ENCODE peak calls at places on chromosomes 7 and 10, in nine cellular contexts. S is prostate gland, G is H54, V is heart left ventricle, L is suprapubic skin, A is sigmoid colon, N is stomach, H is IMR-90, O is ovary. M is an unnamed sample.

GRCh38 chr10:73916761-73917470 is 6.0 kb downstream of the PLAU start:
- DNase-seq in V (no peak), O (no peak), L (no peak), S (no peak), G (no peak), N (no peak), H (peak; percentile 43), A (no peak), M (no peak)

GRCh38 chr7:54839538-54840213 is 80.7 kb upstream of the SEC61G start:
- DNase-seq in G (peak; percentile 92), A (peak; percentile 76), S (no peak), L (peak; percentile 87), H (peak; percentile 56), V (peak; percentile 88), O (peak; percentile 56), N (peak; percentile 41), M (peak; percentile 68)

GRCh38 chr7:103123529-103123928 is 25.4 kb downstream of the NAPEPLD start:
- DNase-seq in L (no peak), A (no peak), S (no peak), V (no peak), G (no peak), N (no peak), O (no peak), H (no peak), M (no peak)

GRCh38 chr10:93921338-93921737 is 27.6 kb downstream of the SLC35G1 start:
- DNase-seq in V (no peak), S (no peak), L (no peak), G (no peak), N (no peak), H (no peak), A (no peak), O (no peak), M (no peak)

GRCh38 chr7:33452805-33453502 is 323.6 kb downstream of the BBS9 start:
- DNase-seq in V (no peak), N (no peak), G (no peak), A (no peak), O (no peak), L (no peak), S (no peak), H (peak; percentile 45), M (no peak)

GRCh38 chr10:45432700-45433472 is 58.9 kb downstream of the ALOX5 start:
- DNase-seq in A (no peak), O (no peak), G (no peak), H (no peak), N (no peak), S (no peak), L (no peak), V (no peak), M (no peak)

GRCh38 chr7:6306471-6306870 is 34.0 kb upstream of the CYTH3 start:
- DNase-seq in S (no peak), A (no peak), V (no peak), H (peak; percentile 74), N (no peak), O (no peak), G (peak; percentile 83), L (no peak), M (no peak)

GRCh38 chr7:50651227-50651989 is 86.2 kb upstream of the DDC start:
- DNase-seq in S (no peak), H (no peak), N (no peak), A (no peak), G (no peak), L (no peak), V (no peak), O (no peak), M (no peak)

GRCh38 chr7:128831178-128831993 is 1.2 kb downstream of the FLNC start:
- DNase-seq in H (peak; percentile 68), G (peak; percentile 44), N (no peak), A (peak; percentile 97), S (no peak), V (peak; percentile 83), L (no peak), O (peak; percentile 68), M (no peak)

GRCh38 chr7:128832880-128833147 is 2.6 kb downstream of the FLNC start:
- DNase-seq in L (no peak), N (no peak), G (no peak), A (no peak), V (no peak), O (peak; percentile 36), H (no peak), S (no peak), M (no peak)

GRCh38 chr7:128831994-128832879 is 2.0 kb downstream of the FLNC start:
- DNase-seq in S (no peak), N (no peak), L (no peak), O (peak; percentile 58), H (peak; percentile 30), A (peak; percentile 84), V (peak; percentile 86), G (peak; percentile 41), M (no peak)

GRCh38 chr7:128829391-128830166 is 627 bp upstream of the FLNC start:
- DNase-seq in S (no peak), A (peak; percentile 83), G (peak; percentile 75), O (peak; percentile 63), N (peak; percentile 48), V (peak; percentile 64), L (no peak), H (peak; percentile 84), M (peak; percentile 39)

DNA sequence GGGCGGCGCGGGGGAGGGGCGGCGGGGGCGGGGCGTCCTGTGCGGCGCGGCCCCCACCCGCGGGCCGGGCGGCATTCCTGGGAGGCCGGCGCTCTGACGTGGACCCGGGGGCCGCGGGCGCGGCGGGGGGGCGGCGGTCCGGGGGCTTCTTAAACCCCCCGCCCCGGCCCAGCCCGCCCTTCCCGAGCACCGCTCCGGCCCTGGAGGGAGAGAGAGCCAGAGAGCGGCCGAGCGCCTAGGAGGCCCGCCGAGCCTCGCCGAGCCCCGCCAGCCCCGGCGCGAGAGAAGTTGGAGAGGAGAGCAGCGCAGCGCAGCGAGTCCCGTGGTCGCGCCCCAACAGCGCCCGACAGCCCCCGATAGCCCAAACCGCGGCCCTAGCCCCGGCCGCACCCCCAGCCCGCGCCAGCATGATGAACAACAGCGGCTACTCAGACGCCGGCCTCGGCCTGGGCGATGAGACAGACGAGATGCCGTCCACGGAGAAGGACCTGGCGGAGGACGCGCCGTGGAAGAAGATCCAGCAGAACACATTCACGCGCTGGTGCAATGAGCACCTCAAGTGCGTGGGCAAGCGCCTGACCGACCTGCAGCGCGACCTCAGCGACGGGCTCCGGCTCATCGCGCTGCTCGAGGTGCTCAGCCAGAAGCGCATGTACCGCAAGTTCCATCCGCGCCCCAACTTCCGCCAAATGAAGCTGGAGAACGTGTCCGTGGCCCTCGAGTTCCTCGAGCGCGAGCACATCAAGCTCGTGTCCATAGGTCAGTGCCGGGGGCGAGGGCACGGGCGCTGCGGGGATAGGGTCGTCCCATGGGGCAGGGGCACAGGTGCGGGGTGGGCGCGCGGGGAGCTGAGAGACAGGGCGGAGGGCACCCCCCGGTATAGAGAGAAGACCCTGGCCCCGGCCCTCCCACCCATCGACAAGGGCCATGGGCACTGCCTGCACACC is at the start of gene FLNC:
- DNase-seq in G (peak; percentile 41), V (peak; percentile 78), N (peak; percentile 50), H (peak; percentile 71), O (peak; percentile 80), A (peak; percentile 87), L (no peak), S (no peak), M (peak; percentile 41)
- TF ChIP-seq POLR2A in G (peak; percentile 81), V (peak; percentile 96), N (no peak), H (peak; percentile 98), O (no peak), A (peak; percentile 72), L (no peak), S (no peak), M (no peak)

GRCh38 chr10:130963052-130963393 is 348.5 kb downstream of the TCERG1L start:
- DNase-seq in H (no peak), V (no peak), L (no peak), A (no peak), S (no peak), G (no peak), N (no peak), O (no peak), M (no peak)
- TF ChIP-seq POLR2A in H (no peak), V (no peak), L (no peak), A (no peak), S (no peak), G (no peak), N (no peak), O (no peak), M (no peak)

GRCh38 chr10:70886921-70887665 is 1.3 kb downstream of the PCBD1 start:
- DNase-seq in L (no peak), A (no peak), G (no peak), N (no peak), H (no peak), V (no peak), O (no peak), S (no peak), M (no peak)

GRCh38 chr10:70885485-70885884 is 2.9 kb downstream of the PCBD1 start:
- DNase-seq in S (no peak), V (no peak), O (no peak), H (no peak), G (no peak), L (no peak), A (no peak), N (no peak), M (no peak)

GRCh38 chr10:70889291-70889690 is 926 bp upstream of the PCBD1 start:
- DNase-seq in N (no peak), G (no peak), O (no peak), L (no peak), S (no peak), H (no peak), V (no peak), A (no peak), M (no peak)

GRCh38 chr10:70885931-70886903 is 2.1 kb downstream of the PCBD1 start:
- DNase-seq in L (no peak), N (no peak), A (no peak), O (no peak), S (no peak), H (no peak), G (no peak), V (no peak), M (no peak)

DNA sequence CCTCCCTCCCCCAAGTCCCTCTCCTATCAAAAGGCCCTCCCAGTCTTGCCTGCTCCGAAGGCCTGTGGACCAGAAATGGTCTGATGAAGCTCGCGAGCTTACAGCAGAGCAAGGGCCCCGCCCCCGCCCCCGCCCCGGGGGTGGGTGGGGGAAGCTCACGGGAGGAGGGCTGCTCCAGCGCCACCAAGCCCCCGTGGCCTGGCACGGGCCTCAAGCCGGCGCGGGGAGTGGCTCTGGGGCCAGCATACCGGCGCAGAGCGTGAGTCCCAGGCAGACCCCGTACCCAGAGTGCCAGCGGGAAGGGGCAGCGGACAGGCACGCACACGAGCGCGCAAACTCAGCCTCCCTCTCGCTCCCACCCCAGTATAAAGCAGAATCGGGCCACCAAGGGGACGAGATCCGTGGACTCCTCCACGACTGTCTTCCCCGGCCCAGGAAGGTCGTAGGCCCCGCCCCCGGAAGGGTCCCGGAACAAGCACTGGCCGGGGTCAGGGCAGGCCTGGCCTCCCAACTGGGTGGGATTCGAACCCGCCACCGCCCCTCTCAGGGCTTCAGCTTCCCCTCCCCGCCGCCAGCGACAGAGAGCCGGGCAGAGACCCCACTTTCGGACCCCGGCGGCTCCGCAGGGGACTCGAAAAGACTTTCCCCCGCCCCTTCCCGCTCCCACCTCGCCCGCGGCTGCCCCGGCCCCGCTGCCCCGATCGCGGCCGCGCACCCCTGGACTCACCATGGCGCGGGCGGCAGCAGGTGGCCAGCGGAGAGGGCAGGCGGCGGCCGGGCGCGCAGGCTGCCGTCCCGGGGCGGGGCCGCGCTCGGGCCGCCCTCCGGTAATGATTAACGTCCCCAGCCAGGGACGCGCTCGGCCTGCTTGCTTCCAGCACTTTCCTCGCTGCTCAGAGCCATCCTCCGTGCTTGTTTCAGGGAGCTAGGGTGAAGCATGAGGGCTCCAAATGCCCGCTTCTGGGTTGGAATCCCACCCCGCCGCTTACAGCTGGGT is at the start of gene PCBD1:
- DNase-seq in H (peak; percentile 36), G (peak; percentile 90), L (no peak), A (peak; percentile 91), N (peak; percentile 86), V (peak; percentile 84), O (peak; percentile 78), S (peak; percentile 74), M (peak; percentile 88)
- TF ChIP-seq POLR2A in H (no peak), G (peak; percentile 34), L (no peak), A (no peak), N (no peak), V (peak; percentile 55), O (peak; percentile 25), S (peak; percentile 56), M (peak; percentile 14)

GRCh38 chr7:99438573-99439480 is at the start of the genes CPSF4 and PTCD1:
- DNase-seq in V (peak; percentile 97), O (peak; percentile 97), G (peak; percentile 98), N (peak; percentile 96), S (peak; percentile 95), H (peak; percentile 94), L (peak; percentile 97), A (peak; percentile 98), M (peak; percentile 98)
- TF ChIP-seq POLR2A in V (peak; percentile 59), O (peak; percentile 32), G (peak; percentile 80), N (no peak), S (peak; percentile 56), H (peak; percentile 41), L (peak; percentile 6), A (peak; percentile 25), M (peak; percentile 59)